ENCODE peak calls at places on chromosomes 12 and 14, in five cellular contexts. C, A, X, F and P are unnamed samples.
A peak's percentile ranks its signal among the peaks of the same experiment; 100 is the strongest.

GRCh38 chr12:1474059-1474537 is 120.3 kb downstream of the FBXL14 start:
- DNase-seq in C (peak; percentile 65), A (no peak), X (no peak), F (peak; percentile 70), P (peak; percentile 72)

GRCh38 chr12:64618953-64619590 is 8.8 kb downstream of the RASSF3 start:
- DNase-seq in C (no peak), A (no peak), X (no peak), F (no peak), P (no peak)

GRCh38 chr12:79725987-79726386 is 35.2 kb upstream of the PAWR start:
- DNase-seq in C (no peak), A (no peak), X (no peak), F (no peak), P (no peak)

GRCh38 chr14:75822522-75823288 is 159.1 kb downstream of the TGFB3 start:
- DNase-seq in C (peak; percentile 67), A (no peak), X (no peak), F (peak; percentile 43), P (no peak)

GRCh38 chr14:105294142-105294597 is 6.6 kb downstream of the BRF1 start:
- DNase-seq in C (no peak), A (peak; percentile 35), X (no peak), F (no peak), P (no peak)

GRCh38 chr14:21095430-21096205 is 2.8 kb downstream of the ZNF219 start:
- DNase-seq in C (no peak), A (no peak), X (no peak), F (no peak), P (no peak)

GRCh38 chr14:68788275-68789001 is 4.4 kb downstream of the ZFP36L1 start:
- DNase-seq in C (no peak), A (no peak), X (no peak), F (no peak), P (no peak)

GRCh38 chr14:22766457-22767322 is at the start of gene OXA1L:
- DNase-seq in C (peak; percentile 95), A (peak; percentile 92), X (peak; percentile 98), F (peak; percentile 92), P (peak; percentile 85)

GRCh38 chr12:31204995-31205582 is 120.9 kb downstream of the SINHCAF start:
- DNase-seq in C (no peak), A (no peak), X (no peak), F (no peak), P (no peak)

GRCh38 chr14:68792022-68792829 is 641 bp downstream of the ZFP36L1 start:
- DNase-seq in C (no peak), A (no peak), X (no peak), F (no peak), P (no peak)

GRCh38 chr12:1443421-1444141 is 150.8 kb downstream of the FBXL14 start:
- DNase-seq in C (no peak), A (no peak), X (no peak), F (peak; percentile 34), P (no peak)

GRCh38 chr14:60652674-60653387 is 3.6 kb upstream of the SIX1 start:
- DNase-seq in C (no peak), A (no peak), X (no peak), F (no peak), P (no peak)

GRCh38 chr12:93419388-93420034 is 22.2 kb downstream of the UBE2N start:
- DNase-seq in C (no peak), A (no peak), X (peak; percentile 49), F (no peak), P (no peak)